ENCODE peak calls at places on chromosomes 2 and 18, in seven cellular contexts. One of them, this sample, is unnamed.

GRCh38 chr18:21257383-21257782 is 15.4 kb downstream of the GREB1L start:
- DNase-seq in GM12878: no peak
- DNase-seq in K562: no peak
- DNase-seq in HCT116: no peak
- DNase-seq in H1: no peak
- DNase-seq in SK-N-SH: no peak
- DNase-seq in HepG2: peak; percentile 16
- DNase-seq in this sample: no peak

GRCh38 chr2:32671885-32672519 is 44.2 kb downstream of the TTC27 start:
- DNase-seq in K562: no peak
- DNase-seq in GM12878: no peak
- DNase-seq in HCT116: no peak
- DNase-seq in H1: no peak
- DNase-seq in HepG2: no peak
- DNase-seq in SK-N-SH: no peak
- DNase-seq in this sample: no peak

GRCh38 chr2:133886735-133887675 is 318.7 kb upstream of the NCKAP5 start:
- DNase-seq in SK-N-SH: peak; percentile 65
- DNase-seq in K562: peak; percentile 67
- DNase-seq in GM12878: peak; percentile 21
- DNase-seq in H1: peak; percentile 79
- DNase-seq in HCT116: peak; percentile 70
- DNase-seq in HepG2: peak; percentile 70
- DNase-seq in this sample: peak; percentile 90

GRCh38 chr2:85794491-85795121 is 40.8 kb downstream of the ATOH8 start:
- DNase-seq in HCT116: no peak
- DNase-seq in HepG2: no peak
- DNase-seq in SK-N-SH: peak; percentile 67
- DNase-seq in GM12878: no peak
- DNase-seq in K562: no peak
- DNase-seq in H1: no peak
- DNase-seq in this sample: no peak

GRCh38 chr18:22591231-22591630 is 173.5 kb upstream of the CTAGE1 start:
- DNase-seq in SK-N-SH: no peak
- DNase-seq in HCT116: no peak
- DNase-seq in K562: no peak
- DNase-seq in GM12878: no peak
- DNase-seq in HepG2: no peak
- DNase-seq in H1: no peak
- DNase-seq in this sample: no peak

GRCh38 chr2:29663266-29663665 is 258.1 kb downstream of the ALK start:
- DNase-seq in SK-N-SH: no peak
- DNase-seq in HCT116: no peak
- DNase-seq in K562: no peak
- DNase-seq in H1: no peak
- DNase-seq in HepG2: no peak
- DNase-seq in GM12878: no peak
- DNase-seq in this sample: no peak

GRCh38 chr2:70541481-70542020 is 12.1 kb downstream of the TGFA start:
- DNase-seq in SK-N-SH: no peak
- DNase-seq in H1: no peak
- DNase-seq in HCT116: no peak
- DNase-seq in K562: no peak
- DNase-seq in GM12878: no peak
- DNase-seq in HepG2: no peak
- DNase-seq in this sample: no peak

GRCh38 chr2:30655660-30656059 is 151.6 kb downstream of the CAPN13 start:
- DNase-seq in HepG2: no peak
- DNase-seq in HCT116: no peak
- DNase-seq in SK-N-SH: no peak
- DNase-seq in H1: peak; percentile 33
- DNase-seq in K562: no peak
- DNase-seq in GM12878: no peak
- DNase-seq in this sample: no peak

GRCh38 chr2:174333502-174334277 is 1.1 kb upstream of the SP9 start:
- DNase-seq in HCT116: no peak
- DNase-seq in GM12878: no peak
- DNase-seq in K562: no peak
- DNase-seq in H1: peak; percentile 65
- DNase-seq in HepG2: no peak
- DNase-seq in SK-N-SH: no peak
- DNase-seq in this sample: peak; percentile 64

GRCh38 chr2:189412330-189412953 is 28.8 kb upstream of the WDR75 start:
- DNase-seq in K562: peak; percentile 22
- DNase-seq in GM12878: no peak
- DNase-seq in HCT116: peak; percentile 24
- DNase-seq in H1: peak; percentile 56
- DNase-seq in SK-N-SH: peak; percentile 32
- DNase-seq in HepG2: peak; percentile 39
- DNase-seq in this sample: peak; percentile 11

GRCh38 chr2:145638675-145639074 is 1118.8 kb upstream of the ZEB2 start:
- DNase-seq in K562: peak; percentile 16
- DNase-seq in HepG2: no peak
- DNase-seq in HCT116: no peak
- DNase-seq in H1: no peak
- DNase-seq in GM12878: no peak
- DNase-seq in SK-N-SH: peak; percentile 1
- DNase-seq in this sample: no peak

GRCh38 chr18:50523165-50523564 is 36.7 kb upstream of the MAPK4 start:
- DNase-seq in HCT116: no peak
- DNase-seq in H1: no peak
- DNase-seq in SK-N-SH: no peak
- DNase-seq in HepG2: no peak
- DNase-seq in GM12878: no peak
- DNase-seq in K562: no peak
- DNase-seq in this sample: no peak

GRCh38 chr2:105873721-105874120 is 129.0 kb downstream of the NCK2 start:
- DNase-seq in SK-N-SH: no peak
- DNase-seq in HepG2: peak; percentile 42
- DNase-seq in K562: peak; percentile 61
- DNase-seq in H1: no peak
- DNase-seq in HCT116: no peak
- DNase-seq in GM12878: peak; percentile 71
- DNase-seq in this sample: no peak

GRCh38 chr2:157748371-157749132 is 119.9 kb upstream of the ACVR1C start:
- DNase-seq in GM12878: no peak
- DNase-seq in K562: no peak
- DNase-seq in HepG2: no peak
- DNase-seq in H1: no peak
- DNase-seq in HCT116: no peak
- DNase-seq in SK-N-SH: no peak
- DNase-seq in this sample: no peak

GRCh38 chr2:158589303-158589702 is 132.6 kb downstream of the PKP4 start:
- DNase-seq in K562: no peak
- DNase-seq in HCT116: no peak
- DNase-seq in HepG2: no peak
- DNase-seq in GM12878: no peak
- DNase-seq in H1: no peak
- DNase-seq in SK-N-SH: no peak
- DNase-seq in this sample: no peak

GRCh38 chr2:233245406-233245805 is 6.1 kb upstream of the ATG16L1 start:
- DNase-seq in SK-N-SH: no peak
- DNase-seq in HCT116: no peak
- DNase-seq in H1: no peak
- DNase-seq in GM12878: no peak
- DNase-seq in K562: no peak
- DNase-seq in HepG2: no peak
- DNase-seq in this sample: no peak

GRCh38 chr2:46333912-46334311 is 36.7 kb downstream of the EPAS1 start:
- DNase-seq in HepG2: no peak
- DNase-seq in SK-N-SH: no peak
- DNase-seq in GM12878: no peak
- DNase-seq in HCT116: no peak
- DNase-seq in K562: no peak
- DNase-seq in H1: no peak
- DNase-seq in this sample: no peak
- TF ChIP-seq JUND in HepG2: no peak
- TF ChIP-seq JUND in SK-N-SH: no peak
- TF ChIP-seq JUND in GM12878: no peak
- TF ChIP-seq JUND in HCT116: no peak
- TF ChIP-seq JUND in K562: no peak
- TF ChIP-seq JUND in H1: no peak
- TF ChIP-seq JUND in this sample: no peak

GRCh38 chr18:24227976-24228660 is 89.3 kb downstream of the CABYR start:
- DNase-seq in GM12878: no peak
- DNase-seq in H1: no peak
- DNase-seq in HepG2: no peak
- DNase-seq in SK-N-SH: peak; percentile 4
- DNase-seq in HCT116: no peak
- DNase-seq in K562: no peak
- DNase-seq in this sample: no peak
- TF ChIP-seq JUND in GM12878: no peak
- TF ChIP-seq JUND in H1: no peak
- TF ChIP-seq JUND in HepG2: no peak
- TF ChIP-seq JUND in SK-N-SH: peak; percentile 73
- TF ChIP-seq JUND in HCT116: no peak
- TF ChIP-seq JUND in K562: no peak
- TF ChIP-seq JUND in this sample: no peak

DNA sequence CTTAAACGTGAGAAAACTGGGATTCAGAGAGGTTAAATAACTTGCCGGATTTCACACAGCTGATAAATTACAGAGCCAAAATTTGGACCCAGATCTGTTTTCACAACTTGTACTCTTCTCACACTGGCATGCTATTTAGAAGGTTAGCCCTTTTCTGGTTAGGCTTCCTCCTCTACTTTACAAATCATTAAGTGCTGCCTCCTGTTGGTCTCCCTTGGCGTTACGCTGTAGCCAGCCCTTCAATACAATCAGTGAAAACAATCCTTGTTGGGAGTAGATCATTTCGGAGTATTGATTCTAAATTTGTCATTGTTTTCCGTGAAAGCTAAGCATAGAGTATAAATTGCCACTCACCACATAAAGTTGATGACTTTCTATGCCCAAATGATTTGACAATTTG is 153.5 kb downstream of the ARHGAP15 start:
- DNase-seq in SK-N-SH: no peak
- DNase-seq in H1: peak; percentile 77
- DNase-seq in GM12878: no peak
- DNase-seq in HCT116: no peak
- DNase-seq in K562: peak; percentile 10
- DNase-seq in HepG2: no peak
- DNase-seq in this sample: no peak
- TF ChIP-seq JUND in SK-N-SH: no peak
- TF ChIP-seq JUND in H1: no peak
- TF ChIP-seq JUND in GM12878: no peak
- TF ChIP-seq JUND in HCT116: no peak
- TF ChIP-seq JUND in K562: no peak
- TF ChIP-seq JUND in HepG2: no peak
- TF ChIP-seq JUND in this sample: no peak

DNA sequence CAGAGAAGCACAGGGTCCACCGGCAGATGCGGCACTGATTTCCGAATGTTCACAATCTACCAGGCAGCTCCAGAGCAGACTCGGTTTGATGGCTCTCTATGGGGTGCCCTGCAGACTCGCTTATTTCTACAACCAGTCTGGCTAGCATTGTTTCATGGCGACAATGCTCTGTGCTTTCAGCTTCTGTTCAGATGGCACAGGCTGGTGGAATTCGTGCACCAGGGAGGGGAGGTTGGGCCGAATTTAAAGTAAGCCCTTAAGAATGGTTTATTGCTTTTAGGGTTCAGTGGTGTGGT is 9.9 kb downstream of the MYT1L start:
- DNase-seq in SK-N-SH: peak; percentile 55
- DNase-seq in GM12878: no peak
- DNase-seq in HCT116: no peak
- DNase-seq in H1: no peak
- DNase-seq in K562: no peak
- DNase-seq in HepG2: no peak
- DNase-seq in this sample: no peak
- TF ChIP-seq JUND in SK-N-SH: no peak
- TF ChIP-seq JUND in GM12878: no peak
- TF ChIP-seq JUND in HCT116: no peak
- TF ChIP-seq JUND in H1: no peak
- TF ChIP-seq JUND in K562: no peak
- TF ChIP-seq JUND in HepG2: no peak
- TF ChIP-seq JUND in this sample: no peak

DNA sequence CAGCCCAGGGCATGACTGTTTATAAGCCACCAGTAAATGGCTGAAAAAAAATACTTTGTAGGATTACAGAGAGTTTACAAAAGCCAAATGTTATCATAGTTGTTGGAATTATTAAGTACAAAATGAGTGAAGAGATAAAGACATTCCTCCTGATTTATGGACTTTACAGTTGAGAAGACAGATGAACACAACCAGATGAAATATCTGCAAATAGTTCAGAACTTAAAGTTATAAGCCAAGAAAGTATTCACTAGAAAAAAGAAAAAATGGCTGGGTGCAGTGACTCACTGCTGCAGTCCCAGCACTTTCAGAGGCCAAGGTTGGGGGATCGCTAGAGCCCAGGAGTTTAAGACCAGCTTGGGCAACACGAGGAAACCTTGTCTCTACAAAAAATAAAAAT is 11.2 kb downstream of the PMAIP1 start:
- DNase-seq in GM12878: no peak
- DNase-seq in H1: no peak
- DNase-seq in HCT116: no peak
- DNase-seq in K562: no peak
- DNase-seq in HepG2: no peak
- DNase-seq in SK-N-SH: no peak
- DNase-seq in this sample: no peak
- TF ChIP-seq JUND in GM12878: no peak
- TF ChIP-seq JUND in H1: no peak
- TF ChIP-seq JUND in HCT116: no peak
- TF ChIP-seq JUND in K562: no peak
- TF ChIP-seq JUND in HepG2: no peak
- TF ChIP-seq JUND in SK-N-SH: peak; percentile 67
- TF ChIP-seq JUND in this sample: no peak

DNA sequence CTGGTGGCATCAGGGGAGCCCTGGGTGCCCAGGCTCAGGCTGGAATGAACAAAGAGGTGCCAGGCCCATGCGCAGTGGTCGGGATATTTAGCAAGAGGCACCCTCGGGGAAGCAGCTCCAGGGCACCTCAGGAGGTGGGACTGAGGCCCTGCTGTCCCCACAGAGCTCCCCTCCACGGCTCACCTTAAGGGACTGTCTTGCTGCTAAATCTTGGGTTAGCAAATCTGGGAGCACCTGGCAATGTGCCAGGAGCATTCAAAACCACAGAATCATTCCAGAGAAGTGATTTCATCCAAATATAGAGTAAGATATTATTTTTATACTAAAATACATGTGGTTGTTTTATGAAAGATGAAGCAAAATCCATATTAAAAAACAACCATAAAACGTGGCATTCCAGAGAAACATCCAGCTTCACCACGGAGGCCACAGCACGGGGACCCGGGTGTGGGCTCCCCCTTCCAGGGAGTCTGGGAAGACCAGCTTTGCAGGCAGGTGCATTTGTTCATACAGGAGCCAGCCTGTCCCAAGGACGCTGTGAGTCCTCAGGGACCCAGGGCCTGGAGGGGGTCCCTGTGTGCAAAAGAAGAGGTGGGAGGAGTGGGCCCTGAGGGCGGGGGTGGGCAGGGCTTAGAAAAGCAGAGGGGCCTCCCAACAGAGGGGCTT is 16.3 kb downstream of the HS1BP3 start:
- DNase-seq in GM12878: no peak
- DNase-seq in HepG2: no peak
- DNase-seq in K562: no peak
- DNase-seq in SK-N-SH: peak; percentile 57
- DNase-seq in HCT116: no peak
- DNase-seq in H1: no peak
- DNase-seq in this sample: no peak
- TF ChIP-seq JUND in GM12878: no peak
- TF ChIP-seq JUND in HepG2: no peak
- TF ChIP-seq JUND in K562: no peak
- TF ChIP-seq JUND in SK-N-SH: no peak
- TF ChIP-seq JUND in HCT116: no peak
- TF ChIP-seq JUND in H1: no peak
- TF ChIP-seq JUND in this sample: no peak